ENCODE peak calls at places on chromosomes 6 and 20, in ten cellular contexts. N is cardiac fibroblast, W is colonic mucosa, C is mesothelial cell of epicardium, S is OCI-LY7, D is astrocyte of the cerebellum, X is uterus, A is hepatocyte, K is astrocyte of the spinal cord, I is dorsolateral prefrontal cortex. F is an unnamed sample.

GRCh38 chr20:48722737-48723191 is 105.0 kb downstream of the PREX1 start:
- DNase-seq in C (no peak), X (no peak), W (no peak), I (no peak), A (peak; percentile 32), K (peak; percentile 68), D (no peak), N (peak; percentile 69), S (peak; percentile 18), F (peak; percentile 62)

GRCh38 chr6:56831334-56831733 is 123.6 kb upstream of the BEND6 start:
- DNase-seq in S (no peak), K (no peak), W (no peak), N (no peak), D (no peak), I (no peak), X (no peak), A (no peak), C (no peak), F (no peak)

GRCh38 chr6:55898342-55898741 is 23.0 kb upstream of the BMP5 start:
- DNase-seq in A (no peak), X (no peak), K (peak; percentile 23), W (no peak), D (no peak), I (no peak), N (peak; percentile 73), S (no peak), C (no peak), F (no peak)

GRCh38 chr6:134173007-134173690 is 120.7 kb upstream of the SLC2A12 start:
- DNase-seq in I (no peak), K (peak; percentile 38), A (no peak), D (no peak), S (no peak), N (peak; percentile 26), W (no peak), X (no peak), C (no peak), F (no peak)

GRCh38 chr6:80625405-80625804 is 518.9 kb downstream of the BCKDHB start:
- DNase-seq in A (no peak), N (no peak), I (no peak), D (no peak), X (no peak), K (no peak), S (no peak), W (no peak), C (no peak), F (no peak)

GRCh38 chr6:136613477-136613876 is 63.3 kb upstream of the MAP7 start:
- DNase-seq in I (no peak), W (no peak), S (no peak), N (peak; percentile 69), C (no peak), A (no peak), D (no peak), K (peak; percentile 42), X (no peak), F (no peak)

GRCh38 chr6:118725944-118726343 is 74.6 kb upstream of the CEP85L start:
- DNase-seq in W (no peak), X (no peak), N (peak; percentile 34), S (no peak), D (no peak), K (no peak), C (no peak), I (no peak), A (no peak), F (peak; percentile 70)

GRCh38 chr6:35663447-35664235 is 25.1 kb downstream of the FKBP5 start:
- DNase-seq in D (peak; percentile 62), A (no peak), S (peak; percentile 67), X (no peak), I (no peak), K (peak; percentile 83), N (peak; percentile 81), W (no peak), C (no peak), F (no peak)

GRCh38 chr6:145882121-145882531 is 67.5 kb upstream of the FBXO30 start:
- DNase-seq in W (no peak), K (no peak), X (no peak), A (no peak), N (no peak), S (no peak), I (no peak), D (no peak), C (no peak), F (no peak)

GRCh38 chr6:151101811-151102694 is 137.7 kb upstream of the AKAP12 start:
- DNase-seq in C (no peak), N (no peak), X (no peak), S (no peak), I (no peak), W (no peak), A (no peak), D (no peak), K (no peak), F (no peak)

DNA sequence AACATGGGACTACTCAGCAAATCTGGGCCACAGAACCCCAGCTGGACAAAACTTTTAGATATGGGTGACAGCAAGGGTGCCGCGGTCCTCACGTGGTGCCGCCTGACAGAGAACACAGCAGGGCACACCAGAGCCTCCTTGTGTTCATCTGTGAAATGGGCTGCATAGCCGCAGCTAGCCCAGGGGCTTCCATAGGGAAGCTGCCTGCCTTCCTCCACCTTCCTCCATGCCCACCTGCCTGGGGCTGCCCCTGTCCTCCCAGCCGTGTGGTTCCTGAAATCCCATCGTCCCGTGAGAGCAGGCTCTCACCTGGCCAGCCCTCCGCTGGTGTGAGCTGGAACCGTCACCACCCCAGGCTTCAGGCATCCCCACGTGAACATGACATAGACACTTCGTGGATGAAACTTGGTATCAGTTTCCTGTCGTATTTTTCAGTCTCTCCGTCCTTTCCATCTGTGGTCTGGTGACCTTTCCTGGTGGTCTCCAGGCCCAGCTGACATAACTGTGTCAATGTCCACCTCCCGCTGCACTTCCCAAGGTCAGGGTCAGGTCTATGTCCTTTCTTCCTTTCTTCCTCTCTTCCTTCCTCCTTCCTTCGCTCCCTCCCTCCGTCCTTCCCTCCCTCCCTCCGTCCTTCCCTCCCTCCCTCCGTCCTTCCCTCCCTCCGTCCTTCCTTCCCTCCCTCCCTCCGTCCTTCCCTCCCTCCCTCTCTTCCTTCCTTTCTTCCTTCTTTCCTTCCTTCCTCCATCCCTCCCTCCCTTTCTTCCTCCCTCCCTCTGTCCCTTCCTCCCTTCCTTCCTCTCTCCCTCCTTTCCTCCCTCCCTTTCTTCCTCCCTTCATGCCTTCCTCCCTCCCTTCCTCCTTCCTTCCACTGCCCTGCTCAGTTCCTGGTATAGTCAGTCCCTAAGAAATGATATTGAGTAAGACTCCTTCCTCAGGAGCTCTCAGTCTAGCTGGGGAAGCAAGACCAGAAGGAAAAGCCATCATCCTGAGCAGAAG is 78.8 kb downstream of the GRM4 start:
- DNase-seq in X (no peak), W (no peak), A (no peak), K (no peak), C (no peak), S (no peak), D (no peak), I (no peak), N (no peak), F (no peak)
- TF ChIP-seq CTCF in X (no peak), W (no peak), A (no peak), K (no peak), C (no peak), S (no peak), D (no peak), I (no peak), N (no peak), F (no peak)

GRCh38 chr20:43507150-43508080 is at the start of gene L3MBTL1:
- DNase-seq in C (peak; percentile 61), W (peak; percentile 61), I (peak; percentile 36), N (peak; percentile 33), S (no peak), D (no peak), A (peak; percentile 87), K (peak; percentile 32), X (no peak), F (no peak)
- TF ChIP-seq CTCF in C (no peak), W (no peak), I (no peak), N (no peak), S (no peak), D (no peak), A (no peak), K (no peak), X (no peak), F (no peak)

GRCh38 chr20:20233041-20233514 is 134.8 kb upstream of the INSM1 start:
- DNase-seq in A (no peak), X (no peak), N (no peak), I (no peak), C (no peak), W (no peak), D (no peak), S (no peak), K (no peak), F (no peak)

GRCh38 chr20:20235681-20236080 is 132.2 kb upstream of the INSM1 start:
- DNase-seq in C (no peak), A (no peak), K (no peak), I (no peak), S (no peak), N (no peak), D (no peak), X (no peak), W (no peak), F (no peak)

GRCh38 chr20:20241966-20242365 is 125.9 kb upstream of the INSM1 start:
- DNase-seq in K (no peak), A (no peak), X (no peak), S (no peak), D (no peak), I (no peak), C (no peak), N (no peak), W (no peak), F (no peak)

GRCh38 chr20:20231528-20232298 is 136.2 kb upstream of the INSM1 start:
- DNase-seq in K (no peak), A (no peak), W (no peak), D (no peak), I (no peak), C (no peak), N (no peak), X (no peak), S (no peak), F (no peak)

DNA sequence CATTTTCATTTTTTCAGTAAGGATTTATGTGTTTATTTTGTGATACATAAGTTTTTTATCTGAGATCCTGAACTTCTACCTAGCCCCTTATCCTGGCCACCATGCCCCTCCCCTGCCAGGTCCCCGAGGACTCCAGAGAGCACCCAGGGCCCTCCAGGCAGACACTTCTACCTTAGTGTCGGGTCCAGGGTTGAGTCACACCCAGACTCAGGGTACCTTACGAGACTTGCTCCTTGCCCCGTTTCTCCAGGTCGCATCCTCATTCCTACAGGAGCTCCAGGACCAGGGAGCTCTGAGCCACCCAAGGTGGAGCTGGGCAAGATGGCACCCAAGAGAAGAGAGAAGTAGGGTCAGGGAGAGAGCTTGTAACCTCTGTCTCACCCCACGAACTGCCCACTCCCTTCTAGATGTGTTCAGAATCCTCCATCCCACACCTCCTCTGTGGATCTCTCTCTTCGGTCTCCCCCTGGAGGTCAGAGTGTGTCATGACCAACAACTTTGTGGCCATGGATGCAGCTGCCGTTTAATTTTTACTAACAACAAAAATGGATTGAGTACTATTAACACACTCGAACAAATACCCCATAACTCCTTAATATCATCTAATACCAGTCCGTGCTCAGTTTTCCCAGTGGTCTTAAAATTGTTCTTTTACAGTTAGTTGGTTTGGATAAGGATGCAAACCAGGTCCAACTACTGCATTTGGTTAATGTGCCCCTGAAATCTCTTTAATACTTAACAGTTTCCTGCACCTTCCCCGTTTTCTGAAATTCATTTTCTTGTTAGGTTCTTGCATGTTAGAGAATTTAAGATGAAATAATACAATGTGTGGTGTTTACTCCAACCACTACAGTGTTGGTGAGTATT is 130.6 kb upstream of the INSM1 start:
- DNase-seq in D (peak; percentile 2), X (no peak), W (peak; percentile 42), A (peak; percentile 70), K (no peak), C (no peak), I (no peak), S (peak; percentile 41), N (peak; percentile 44), F (no peak)
- TF ChIP-seq CTCF in D (peak; percentile 81), X (peak; percentile 49), W (peak; percentile 70), A (peak; percentile 64), K (peak; percentile 78), C (peak; percentile 85), I (peak; percentile 67), S (peak; percentile 79), N (peak; percentile 77), F (peak; percentile 82)

GRCh38 chr6:53103993-53104675 is 38.9 kb downstream of the FBXO9 start:
- DNase-seq in N (peak; percentile 19), C (no peak), W (no peak), S (peak; percentile 19), A (no peak), D (no peak), X (no peak), K (peak; percentile 19), I (no peak), F (no peak)
- TF ChIP-seq CTCF in N (no peak), C (no peak), W (no peak), S (peak; percentile 65), A (peak; percentile 40), D (no peak), X (no peak), K (peak; percentile 13), I (peak; percentile 33), F (no peak)